ENCODE peak calls at places on chromosomes 16 and 17, in four cellular contexts. B is stimulated activated CD8-positive, alpha-beta memory T cell treated with anti-CD3 and anti-CD28 coated beads, Interleukin-12 subunit alpha, Interleukin-12 subunit beta, amount 100 ng/mL, for 4 hours; O is T-cell; R is GM10248. Y is an unnamed sample.
A peak's percentile ranks its signal among the peaks of the same experiment; 100 is the strongest.

GRCh38 chr16:68978303-68978954 is 127.0 kb upstream of the HAS3 start:
- DNase-seq in R (no peak), O (no peak), B (no peak), Y (no peak)

GRCh38 chr16:4517812-4518211 is 20.8 kb downstream of the CDIP1 start:
- DNase-seq in R (no peak), B (no peak), O (no peak), Y (no peak)

GRCh38 chr17:47279062-47279801 is 25.6 kb downstream of the ITGB3 start:
- DNase-seq in R (peak; percentile 82), B (no peak), O (no peak), Y (peak; percentile 77)

GRCh38 chr17:42181851-42182207 is 887 bp upstream of the KCNH4 start:
- DNase-seq in O (no peak), R (no peak), B (no peak), Y (no peak)

GRCh38 chr17:9911089-9911488 is 6.0 kb upstream of the RCVRN start:
- DNase-seq in B (no peak), O (no peak), R (no peak), Y (no peak)

GRCh38 chr17:56707312-56708219 is 114.1 kb downstream of the NOG start:
- DNase-seq in O (no peak), R (no peak), B (no peak), Y (no peak)

GRCh38 chr17:38868095-38868967 is 1.5 kb upstream of the LASP1 start:
- DNase-seq in O (no peak), R (no peak), B (no peak), Y (no peak)

GRCh38 chr17:79991140-79991923 is 44.3 kb downstream of the TBC1D16 start:
- DNase-seq in B (peak; percentile 62), R (peak; percentile 76), O (peak; percentile 79), Y (peak; percentile 95)

GRCh38 chr16:73978407-73978784 is 318.2 kb upstream of the PSMD7 start:
- DNase-seq in R (no peak), O (no peak), B (no peak), Y (no peak)

GRCh38 chr17:14510136-14510535 is 209.3 kb downstream of the HS3ST3B1 start:
- DNase-seq in O (no peak), R (no peak), B (no peak), Y (no peak)

GRCh38 chr16:31055613-31056012 is 18.4 kb downstream of the ZNF668 start:
- DNase-seq in O (no peak), B (no peak), R (no peak), Y (no peak)

GRCh38 chr17:7220593-7221280 is 999 bp downstream of the ACADVL start:
- DNase-seq in R (peak; percentile 63), O (peak; percentile 56), B (no peak), Y (peak; percentile 59)

GRCh38 chr17:57603978-57604377 is 141.1 kb downstream of the CCDC182 start:
- DNase-seq in O (peak; percentile 72), R (no peak), B (peak; percentile 24), Y (no peak)

Y was measured in left lung.